ENCODE peak calls at places on chromosomes 6 and 20, in nine cellular contexts. U, A, V, D, J, G, W, Y and C are unnamed samples.

GRCh38 chr6:7914311-7914710 is 3.7 kb upstream of the TXNDC5 start:
- DNase-seq in U (no peak), A (no peak), V (no peak), D (no peak), J (no peak), G (no peak), W (no peak), Y (no peak), C (no peak)

GRCh38 chr20:37373020-37373592 is 27.2 kb downstream of the SRC start:
- DNase-seq in U (no peak), A (no peak), V (no peak), D (no peak), J (no peak), G (no peak), W (no peak), Y (no peak), C (no peak)

GRCh38 chr6:75852721-75853120 is 103.7 kb downstream of the MYO6 start:
- DNase-seq in U (no peak), A (no peak), V (peak), D (no peak), J (no peak), G (no peak), W (peak), Y (no peak), C (no peak)

GRCh38 chr6:134077301-134077700 is 24.9 kb upstream of the SLC2A12 start:
- DNase-seq in U (no peak), A (no peak), V (no peak), D (no peak), J (no peak), G (no peak), W (peak), Y (peak), C (no peak)

GRCh38 chr6:34235605-34236422 is 859 bp upstream of the HMGA1 start:
- DNase-seq in U (peak), A (no peak), V (peak), D (peak), J (peak), G (no peak), W (peak), Y (no peak), C (no peak)

GRCh38 chr20:62119591-62120364 is 2.5 kb upstream of the LSM14B start:
- DNase-seq in U (peak), A (no peak), V (no peak), D (no peak), J (no peak), G (no peak), W (no peak), Y (no peak), C (no peak)

GRCh38 chr6:42154461-42155209 is 12.2 kb upstream of the C6orf132 start:
- DNase-seq in U (no peak), A (no peak), V (no peak), D (no peak), J (no peak), G (no peak), W (no peak), Y (no peak), C (no peak)

GRCh38 chr6:145836170-145836569 is 21.6 kb upstream of the FBXO30 start:
- DNase-seq in U (no peak), A (peak), V (no peak), D (no peak), J (no peak), G (no peak), W (peak), Y (no peak), C (no peak)

GRCh38 chr20:33769032-33769431 is 37.2 kb downstream of the ZNF341 start:
- DNase-seq in U (no peak), A (no peak), V (no peak), D (no peak), J (no peak), G (no peak), W (no peak), Y (no peak), C (no peak)

GRCh38 chr20:52083627-52084232 is 107.8 kb downstream of the ZFP64 start:
- DNase-seq in U (no peak), A (peak), V (peak), D (peak), J (no peak), G (no peak), W (peak), Y (peak), C (no peak)

GRCh38 chr20:34964486-34964885 is 8.8 kb downstream of the MYH7B start:
- DNase-seq in U (no peak), A (no peak), V (no peak), D (no peak), J (no peak), G (no peak), W (no peak), Y (no peak), C (no peak)

GRCh38 chr6:227074-227782 is 65.1 kb upstream of the DUSP22 start:
- DNase-seq in U (no peak), A (no peak), V (no peak), D (peak), J (no peak), G (no peak), W (no peak), Y (no peak), C (no peak)

GRCh38 chr6:113047148-113047547 is 700.0 kb downstream of the RFPL4B start:
- DNase-seq in U (no peak), A (no peak), V (no peak), D (no peak), J (no peak), G (no peak), W (no peak), Y (peak), C (no peak)

GRCh38 chr6:33616913-33617312 is 4.2 kb upstream of the ITPR3 start:
- DNase-seq in U (no peak), A (no peak), V (no peak), D (no peak), J (peak), G (no peak), W (no peak), Y (no peak), C (no peak)

GRCh38 chr20:51533291-51534172 is 9.0 kb downstream of the NFATC2 start:
- DNase-seq in U (no peak), A (no peak), V (no peak), D (no peak), J (no peak), G (no peak), W (peak), Y (no peak), C (no peak)

GRCh38 chr6:11008821-11009220 is 35.3 kb downstream of the ELOVL2 start:
- DNase-seq in U (no peak), A (peak), V (no peak), D (no peak), J (no peak), G (no peak), W (peak), Y (no peak), C (no peak)

GRCh38 chr6:137313928-137314855 is 95.0 kb upstream of the IFNGR1 start:
- DNase-seq in U (peak), A (peak), V (peak), D (peak), J (no peak), G (peak), W (peak), Y (peak), C (no peak)

GRCh38 chr6:136011475-136011874 is 160.0 kb downstream of the PDE7B start:
- DNase-seq in U (no peak), A (no peak), V (no peak), D (no peak), J (no peak), G (no peak), W (no peak), Y (no peak), C (no peak)

GRCh38 chr6:107066697-107067659 is 39.0 kb downstream of the MTRES1 start:
- DNase-seq in U (no peak), A (no peak), V (no peak), D (no peak), J (no peak), G (no peak), W (peak), Y (no peak), C (no peak)

GRCh38 chr6:82086944-82087343 is 160.6 kb downstream of the IBTK start:
- DNase-seq in U (no peak), A (no peak), V (no peak), D (no peak), J (no peak), G (no peak), W (no peak), Y (no peak), C (no peak)

GRCh38 chr6:3410385-3411360 is 46.2 kb downstream of the SLC22A23 start:
- DNase-seq in U (peak), A (peak), V (peak), D (peak), J (peak), G (no peak), W (peak), Y (peak), C (peak)

GRCh38 chr20:51342510-51343236 is 199.8 kb downstream of the NFATC2 start:
- DNase-seq in U (no peak), A (no peak), V (no peak), D (no peak), J (no peak), G (no peak), W (no peak), Y (no peak), C (no peak)

GRCh38 chr6:7528565-7528964 is 12.9 kb upstream of the DSP start:
- DNase-seq in U (no peak), A (no peak), V (no peak), D (no peak), J (no peak), G (no peak), W (peak), Y (no peak), C (no peak)